ENCODE peak calls at places on chromosomes 3 and 15, in eight cellular contexts. K is mesothelial cell of epicardium, R is brain microvascular endothelial cell, H is esophagus squamous epithelium, F is stomach, C is epithelial cell of esophagus, Z is left ventricle myocardium inferior, V is CD14-positive monocyte. Y is an unnamed sample.

GRCh38 chr3:168249539-168250414 is 154.1 kb upstream of the GOLIM4 start:
- DNase-seq in K (peak), R (peak), H (no peak), F (peak), C (peak), Z (peak), V (peak), Y (no peak)

GRCh38 chr15:71052356-71052755 is 62.9 kb upstream of the THSD4 start:
- DNase-seq in K (no peak), R (peak), H (no peak), F (no peak), C (peak), Z (no peak), V (no peak), Y (no peak)

GRCh38 chr3:74273091-74273490 is 341.4 kb downstream of the CNTN3 start:
- DNase-seq in K (no peak), R (no peak), H (no peak), F (no peak), C (no peak), Z (no peak), V (no peak), Y (no peak)

GRCh38 chr3:133927543-133928066 is 31.9 kb upstream of the RAB6B start:
- DNase-seq in K (peak), R (no peak), H (no peak), F (peak), C (peak), Z (peak), V (no peak), Y (peak)

GRCh38 chr3:31213869-31214486 is 318.7 kb upstream of the STT3B start:
- DNase-seq in K (no peak), R (no peak), H (no peak), F (no peak), C (no peak), Z (no peak), V (no peak), Y (no peak)

GRCh38 chr3:182500294-182500693 is 293.0 kb upstream of the ATP11B start:
- DNase-seq in K (no peak), R (no peak), H (no peak), F (no peak), C (no peak), Z (no peak), V (no peak), Y (no peak)

GRCh38 chr3:27721717-27722564 is at the start of gene EOMES:
- DNase-seq in K (no peak), R (no peak), H (no peak), F (peak), C (peak), Z (no peak), V (no peak), Y (no peak)

GRCh38 chr3:178968996-178969700 is 102.5 kb downstream of the ZMAT3 start:
- DNase-seq in K (no peak), R (no peak), H (no peak), F (no peak), C (no peak), Z (no peak), V (no peak), Y (no peak)

GRCh38 chr3:47113669-47114365 is 50.1 kb downstream of the SETD2 start:
- DNase-seq in K (no peak), R (peak), H (no peak), F (no peak), C (peak), Z (no peak), V (no peak), Y (no peak)

GRCh38 chr3:131602011-131602779 is 99.4 kb upstream of the MRPL3 start:
- DNase-seq in K (no peak), R (no peak), H (no peak), F (no peak), C (no peak), Z (no peak), V (no peak), Y (no peak)

GRCh38 chr3:72894941-72895552 is 7.2 kb downstream of the GXYLT2 start:
- DNase-seq in K (no peak), R (no peak), H (no peak), F (no peak), C (no peak), Z (no peak), V (no peak), Y (no peak)

GRCh38 chr3:198032445-198032936 is 72.5 kb downstream of the LMLN start:
- DNase-seq in K (no peak), R (no peak), H (no peak), F (no peak), C (no peak), Z (peak), V (no peak), Y (no peak)

GRCh38 chr3:136713961-136714514 is 38.1 kb downstream of the STAG1 start:
- DNase-seq in K (no peak), R (no peak), H (no peak), F (no peak), C (no peak), Z (no peak), V (peak), Y (no peak)

GRCh38 chr3:142904639-142905441 is 16.0 kb upstream of the PCOLCE2 start:
- DNase-seq in K (no peak), R (no peak), H (no peak), F (peak), C (peak), Z (no peak), V (no peak), Y (no peak)

GRCh38 chr3:115691964-115692363 is 68.7 kb downstream of the GAP43 start:
- DNase-seq in K (no peak), R (no peak), H (no peak), F (no peak), C (no peak), Z (no peak), V (no peak), Y (no peak)

GRCh38 chr3:10361375-10361774 is 40.5 kb upstream of the SEC13 start:
- DNase-seq in K (no peak), R (no peak), H (no peak), F (no peak), C (no peak), Z (no peak), V (no peak), Y (no peak)

GRCh38 chr3:61961882-61962281 is 400.5 kb downstream of the PTPRG start:
- DNase-seq in K (no peak), R (no peak), H (no peak), F (no peak), C (no peak), Z (no peak), V (no peak), Y (no peak)

GRCh38 chr15:75811616-75812015 is 31.6 kb upstream of the UBE2Q2 start:
- DNase-seq in K (no peak), R (no peak), H (no peak), F (no peak), C (no peak), Z (no peak), V (no peak), Y (no peak)

GRCh38 chr3:89375451-89375850 is 268.0 kb downstream of the EPHA3 start:
- DNase-seq in K (no peak), R (no peak), H (no peak), F (no peak), C (no peak), Z (no peak), V (no peak), Y (no peak)

GRCh38 chr3:39180546-39181346 is 11.6 kb downstream of the XIRP1 start:
- DNase-seq in K (peak), R (peak), H (peak), F (peak), C (peak), Z (peak), V (peak), Y (peak)

GRCh38 chr3:24258727-24259600 is 235.7 kb downstream of the THRB start:
- DNase-seq in K (no peak), R (no peak), H (no peak), F (no peak), C (no peak), Z (no peak), V (no peak), Y (no peak)

GRCh38 chr3:188792788-188793187 is 379.0 kb upstream of the TPRG1 start:
- DNase-seq in K (no peak), R (peak), H (no peak), F (no peak), C (no peak), Z (peak), V (no peak), Y (no peak)
- TF ChIP-seq CTCF in K (peak), R (peak), H (no peak), F (no peak), C (no peak), Z (peak), V (peak), Y (no peak)

GRCh38 chr3:152471814-152472605 is 203.3 kb downstream of the MBNL1 start:
- DNase-seq in K (no peak), R (peak), H (no peak), F (peak), C (peak), Z (peak), V (peak), Y (peak)

GRCh38 chr3:152470893-152471292 is 202.2 kb downstream of the MBNL1 start:
- DNase-seq in K (no peak), R (no peak), H (no peak), F (no peak), C (no peak), Z (no peak), V (no peak), Y (no peak)

GRCh38 chr3:152470095-152470494 is 201.4 kb downstream of the MBNL1 start:
- DNase-seq in K (no peak), R (no peak), H (no peak), F (no peak), C (no peak), Z (no peak), V (no peak), Y (no peak)

GRCh38 chr3:152469238-152470025 is 200.7 kb downstream of the MBNL1 start:
- DNase-seq in K (no peak), R (no peak), H (no peak), F (no peak), C (peak), Z (no peak), V (no peak), Y (no peak)

GRCh38 chr3:152466784-152467183 is 198.1 kb downstream of the MBNL1 start:
- DNase-seq in K (no peak), R (peak), H (no peak), F (no peak), C (peak), Z (no peak), V (no peak), Y (no peak)
- TF ChIP-seq CTCF in K (peak), R (peak), H (no peak), F (no peak), C (peak), Z (peak), V (peak), Y (no peak)

GRCh38 chr3:2098398-2099027 is at the start of gene CNTN4:
- DNase-seq in K (peak), R (no peak), H (no peak), F (peak), C (peak), Z (peak), V (no peak), Y (no peak)
- TF ChIP-seq CTCF in K (peak), R (no peak), H (no peak), F (no peak), C (no peak), Z (peak), V (no peak), Y (no peak)

DNA sequence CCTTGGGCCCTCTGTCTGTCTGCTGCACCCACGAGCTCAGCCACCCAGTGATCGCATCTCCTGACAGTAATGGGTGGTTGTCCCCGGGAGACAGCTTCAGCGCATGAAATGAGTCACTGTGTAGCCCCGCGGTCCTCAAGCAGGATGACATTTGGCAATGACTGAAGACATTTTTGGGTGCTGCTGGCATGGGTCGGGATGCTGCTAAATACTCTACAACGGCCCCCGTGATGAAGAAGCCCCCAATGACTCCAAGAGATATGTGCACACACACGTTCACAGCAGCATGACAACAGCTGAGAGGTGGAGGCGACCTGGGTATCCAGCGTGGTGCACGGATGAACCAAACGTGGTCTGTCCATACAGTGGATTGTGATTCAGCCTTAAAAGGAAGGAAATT is 17.4 kb upstream of the ZXDC start:
- DNase-seq in K (no peak), R (no peak), H (no peak), F (no peak), C (no peak), Z (no peak), V (no peak), Y (no peak)
- TF ChIP-seq CTCF in K (no peak), R (no peak), H (no peak), F (no peak), C (no peak), Z (no peak), V (no peak), Y (no peak)

DNA sequence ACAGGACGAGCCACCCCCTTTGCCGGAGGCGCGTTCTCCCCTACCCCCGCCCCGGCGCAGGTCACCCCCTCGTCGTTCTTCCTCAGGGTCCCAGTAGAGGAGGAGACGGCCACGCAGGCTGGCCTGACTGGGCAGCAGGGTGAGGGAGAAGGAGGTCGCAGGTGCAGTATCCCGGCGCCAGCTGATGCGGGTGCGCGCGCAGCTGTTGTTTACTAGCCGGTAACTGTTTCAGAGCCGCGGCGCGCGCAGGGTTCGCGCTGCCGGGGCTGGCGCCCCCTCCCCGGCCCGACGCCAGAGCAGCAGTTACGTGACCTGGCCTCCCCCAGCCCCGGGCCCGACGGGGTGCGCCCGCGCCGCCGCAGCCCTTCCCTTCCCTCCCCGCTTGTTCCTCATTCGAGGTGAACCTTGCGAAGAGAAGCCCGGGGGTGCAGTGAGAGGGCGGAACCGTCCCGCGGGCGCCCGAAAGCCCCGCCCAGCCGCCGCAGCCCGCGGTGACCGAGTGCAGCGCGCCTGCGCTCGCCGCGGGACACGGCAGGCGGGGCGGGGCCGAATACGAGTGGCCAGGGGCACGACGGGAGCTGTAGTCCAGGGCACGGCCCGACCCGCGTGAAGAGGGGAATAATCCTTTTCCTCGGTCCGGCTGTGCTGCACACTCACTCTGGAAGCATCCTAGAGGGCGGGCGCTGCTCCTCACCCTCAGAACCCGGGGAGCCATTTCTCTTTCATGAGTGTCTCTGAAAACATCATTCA is at the start of gene SLC12A6:
- DNase-seq in K (peak), R (peak), H (peak), F (peak), C (peak), Z (peak), V (peak), Y (peak)
- TF ChIP-seq CTCF in K (no peak), R (no peak), H (no peak), F (no peak), C (no peak), Z (no peak), V (no peak), Y (peak)

DNA sequence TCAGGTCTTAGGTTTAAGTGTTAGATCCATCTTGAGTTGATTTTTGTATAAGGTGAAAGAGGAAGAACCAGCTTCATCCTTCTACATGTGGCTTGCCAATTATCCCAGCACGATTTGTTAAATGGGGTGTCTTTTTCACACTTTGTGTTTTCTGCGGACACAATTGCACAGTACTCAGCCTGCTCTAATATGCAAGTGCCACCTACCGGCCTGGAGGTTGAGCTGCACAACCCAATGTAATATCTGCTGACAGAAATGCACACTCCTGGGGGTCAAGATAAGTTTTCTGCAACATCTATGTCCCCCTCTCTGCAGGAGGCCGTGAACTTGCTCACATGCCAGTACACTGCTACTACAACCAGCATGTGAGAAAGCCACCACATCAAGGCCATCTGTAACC is 791.9 kb upstream of the ROBO1 start:
- DNase-seq in K (no peak), R (no peak), H (no peak), F (no peak), C (no peak), Z (no peak), V (no peak), Y (no peak)
- TF ChIP-seq CTCF in K (no peak), R (no peak), H (no peak), F (no peak), C (no peak), Z (no peak), V (no peak), Y (no peak)

GRCh38 chr3:51710631-51711351 is 3.9 kb downstream of the GRM2 start:
- DNase-seq in K (no peak), R (no peak), H (no peak), F (peak), C (peak), Z (no peak), V (no peak), Y (no peak)
- TF ChIP-seq CTCF in K (no peak), R (peak), H (no peak), F (no peak), C (peak), Z (no peak), V (no peak), Y (no peak)

GRCh38 chr3:156631323-156631722 is 43.1 kb upstream of the TIPARP start:
- DNase-seq in K (no peak), R (no peak), H (no peak), F (no peak), C (peak), Z (no peak), V (no peak), Y (no peak)
- TF ChIP-seq CTCF in K (no peak), R (no peak), H (no peak), F (no peak), C (no peak), Z (no peak), V (no peak), Y (no peak)